ENCODE peak calls at places on chromosomes 7 and 10, in four cellular contexts. N is stimulated activated CD4-positive, alpha-beta T cell treated with anti-CD3 and anti-CD28 coated beads, Interleukin-1b, Interleukin-23, amount 100 ng/mL, for 4 hours; D is GM04504; K is H4. F is an unnamed sample.

GRCh38 chr7:98354511-98355249 is 46.2 kb downstream of the BAIAP2L1 start:
- DNase-seq in N (no peak), D (no peak), K (peak; percentile 90), F (peak; percentile 99)

GRCh38 chr10:70890917-70891431 is 2.6 kb upstream of the PCBD1 start:
- DNase-seq in N (no peak), D (no peak), K (no peak), F (no peak)

GRCh38 chr10:80078448-80079311 is at the start of gene TMEM254:
- DNase-seq in N (peak; percentile 91), D (peak; percentile 77), K (peak; percentile 80), F (peak; percentile 83)

GRCh38 chr10:114643158-114643557 is 14.9 kb downstream of the ABLIM1 start:
- DNase-seq in N (no peak), D (no peak), K (no peak), F (no peak)

GRCh38 chr10:48450811-48451466 is 144.5 kb downstream of the MAPK8 start:
- DNase-seq in N (no peak), D (no peak), K (no peak), F (no peak)

GRCh38 chr7:101947899-101948298 is 130.5 kb downstream of the CUX1 start:
- DNase-seq in N (no peak), D (no peak), K (no peak), F (no peak)

GRCh38 chr10:81116990-81117389 is 579.3 kb downstream of the SH2D4B start:
- DNase-seq in N (no peak), D (no peak), K (peak; percentile 27), F (peak; percentile 4)

GRCh38 chr7:155761162-155761561 is 51.1 kb downstream of the SHH start:
- DNase-seq in N (no peak), D (no peak), K (no peak), F (no peak)

GRCh38 chr7:76316984-76317781 is 14.7 kb downstream of the HSPB1 start:
- DNase-seq in N (no peak), D (no peak), K (no peak), F (no peak)

GRCh38 chr10:94199565-94199964 is 163.2 kb downstream of the NOC3L start:
- DNase-seq in N (no peak), D (no peak), K (no peak), F (no peak)

GRCh38 chr10:43931308-43931930 is 282.7 kb upstream of the ZNF32 start:
- DNase-seq in N (no peak), D (peak; percentile 62), K (no peak), F (no peak)

GRCh38 chr7:50069613-50070012 is 23.4 kb downstream of the ZPBP start:
- DNase-seq in N (no peak), D (no peak), K (peak; percentile 74), F (no peak)

GRCh38 chr10:43035785-43036184 is 41.1 kb upstream of the RET start:
- DNase-seq in N (no peak), D (no peak), K (no peak), F (no peak)

GRCh38 chr7:42947531-42947930 is 15.4 kb downstream of the MRPL32 start:
- DNase-seq in N (no peak), D (no peak), K (no peak), F (no peak)

GRCh38 chr10:116470071-116470470 is 42.4 kb downstream of the PNLIPRP3 start:
- DNase-seq in N (no peak), D (no peak), K (no peak), F (no peak)

GRCh38 chr10:118692911-118693310 is 61.9 kb downstream of the CACUL1 start:
- DNase-seq in N (no peak), D (peak; percentile 90), K (no peak), F (no peak)

GRCh38 chr7:94394399-94395140 is at the start of gene COL1A2:
- DNase-seq in N (no peak), D (peak; percentile 99), K (no peak), F (no peak)

GRCh38 chr10:79437111-79437814 is 8.2 kb downstream of the ZCCHC24 start:
- DNase-seq in N (no peak), D (no peak), K (no peak), F (no peak)

GRCh38 chr7:119270045-119270464 is 1002.9 kb upstream of the KCND2 start:
- DNase-seq in N (no peak), D (peak; percentile 11), K (peak; percentile 84), F (peak; percentile 70)

GRCh38 chr10:33484787-33485186 is 150.3 kb upstream of the NRP1 start:
- DNase-seq in N (no peak), D (peak; percentile 42), K (peak; percentile 41), F (no peak)

GRCh38 chr7:38903057-38903456 is 5.9 kb downstream of the VPS41 start:
- DNase-seq in N (no peak), D (no peak), K (no peak), F (no peak)

GRCh38 chr7:37208528-37208927 is 240.1 kb downstream of the ELMO1 start:
- DNase-seq in N (no peak), D (peak; percentile 28), K (peak; percentile 89), F (peak; percentile 58)